ENCODE peak calls at places on chromosomes 2 and 18, in five cellular contexts. S is gastroesophageal sphincter; R is activated T-helper 17 cell treated with anti-CD3 and anti-CD28 coated beads, Interleukin-2, amount 50 U/mL, for 72 hours; B is stimulated activated naive CD8-positive, alpha-beta T cell treated with anti-CD3 and anti-CD28 coated beads, Interleukin-15, amount 100 ng/mL, for 72 hours; X is activated CD8-positive, alpha-beta T cell treated with anti-CD3 and anti-CD28 coated beads for 36 hours. J is an unnamed sample.

GRCh38 chr18:45871655-45872054 is 46.2 kb downstream of the SIGLEC15 start:
- ATAC-seq in S (no peak), R (peak), B (no peak), X (no peak), J (no peak)

GRCh38 chr18:13615432-13615861 is 110.9 kb downstream of the FAM210A start:
- ATAC-seq in S (no peak), R (peak), B (no peak), X (peak), J (no peak)

GRCh38 chr2:67448648-67449047 is 51.5 kb downstream of the ETAA1 start:
- ATAC-seq in S (no peak), R (no peak), B (no peak), X (no peak), J (peak)

GRCh38 chr2:10339647-10340592 is 37.2 kb downstream of the HPCAL1 start:
- ATAC-seq in S (no peak), R (no peak), B (peak), X (peak), J (no peak)

GRCh38 chr2:191297031-191297430 is 51.8 kb downstream of the MYO1B start:
- ATAC-seq in S (no peak), R (no peak), B (no peak), X (no peak), J (no peak)

GRCh38 chr18:23226386-23226785 is 91.1 kb downstream of the CABLES1 start:
- ATAC-seq in S (no peak), R (no peak), B (no peak), X (no peak), J (no peak)

GRCh38 chr18:2916184-2916583 is 69.4 kb downstream of the EMILIN2 start:
- ATAC-seq in S (no peak), R (no peak), B (no peak), X (no peak), J (no peak)

GRCh38 chr2:104361414-104361813 is 492.5 kb upstream of the POU3F3 start:
- ATAC-seq in S (no peak), R (no peak), B (no peak), X (no peak), J (no peak)

GRCh38 chr2:53739057-53739456 is 28.5 kb upstream of the CHAC2 start:
- ATAC-seq in S (no peak), R (no peak), B (no peak), X (no peak), J (no peak)

GRCh38 chr18:9884532-9885140 is 1.1 kb upstream of the TXNDC2 start:
- ATAC-seq in S (no peak), R (no peak), B (no peak), X (no peak), J (no peak)

J was measured in esophagus mucosa.